ENCODE peak calls at places on chromosomes 6 and 20, in seven cellular contexts. S is K562, L is Kasumi-1, C is heart right ventricle, U is T1000, F is dermis blood vessel endothelial cell, Z is dermis microvascular lymphatic vessel endothelial cell. V is an unnamed sample.

GRCh38 chr20:47141941-47142781 is 214.3 kb downstream of the ZMYND8 start:
- DNase-seq in Z (no peak), L (no peak), C (no peak), S (no peak), U (no peak), F (no peak), V (no peak)

GRCh38 chr6:16316741-16317251 is 78.4 kb downstream of the GMPR start:
- DNase-seq in L (peak; percentile 26), F (peak; percentile 51), S (peak; percentile 88), Z (peak; percentile 22), C (no peak), U (peak; percentile 16), V (peak; percentile 69)

GRCh38 chr6:68237205-68237604 is 397.9 kb upstream of the ADGRB3 start:
- DNase-seq in F (no peak), C (no peak), S (no peak), L (no peak), Z (no peak), U (no peak), V (no peak)

GRCh38 chr20:10466855-10467254 is 31.8 kb downstream of the SLX4IP start:
- DNase-seq in F (no peak), Z (no peak), C (no peak), U (no peak), L (no peak), S (no peak), V (no peak)

GRCh38 chr6:2630362-2630761 is 120.4 kb downstream of the MYLK4 start:
- DNase-seq in F (peak; percentile 93), U (peak; percentile 71), C (peak; percentile 30), Z (peak; percentile 21), L (no peak), S (no peak), V (no peak)

GRCh38 chr6:63516186-63516944 is 55.9 kb upstream of the LOC128125822 start:
- DNase-seq in Z (peak; percentile 44), F (no peak), U (no peak), L (no peak), C (no peak), S (no peak), V (no peak)

GRCh38 chr20:62314339-62314638 is 11.5 kb downstream of the ADRM1 start:
- DNase-seq in S (no peak), Z (no peak), C (no peak), F (no peak), L (no peak), U (no peak), V (no peak)

GRCh38 chr20:57659131-57659788 is 39.0 kb upstream of the ZBP1 start:
- DNase-seq in S (no peak), U (no peak), C (peak; percentile 2), L (no peak), Z (no peak), F (no peak), V (no peak)

GRCh38 chr6:158955265-158955664 is 44.7 kb downstream of the RSPH3 start:
- DNase-seq in Z (no peak), F (no peak), U (no peak), C (no peak), S (no peak), L (no peak), V (no peak)

GRCh38 chr6:43897571-43898302 is 127.7 kb downstream of the VEGFA start:
- DNase-seq in C (no peak), F (no peak), S (no peak), Z (no peak), U (no peak), L (no peak), V (no peak)

GRCh38 chr20:17712201-17712600 is 12.4 kb downstream of the BANF2 start:
- DNase-seq in C (no peak), U (no peak), F (no peak), Z (no peak), L (no peak), S (no peak), V (no peak)

GRCh38 chr6:43609402-43609801 is 19.7 kb downstream of the GTPBP2 start:
- DNase-seq in F (no peak), U (no peak), S (no peak), L (no peak), C (no peak), Z (no peak), V (no peak)

GRCh38 chr20:18628330-18628941 is 40.6 kb downstream of the DTD1 start:
- DNase-seq in Z (no peak), U (no peak), L (peak; percentile 1), C (no peak), S (no peak), F (peak; percentile 20), V (peak; percentile 37)

GRCh38 chr6:52820198-52820597 is 16.6 kb upstream of the GSTA1 start:
- DNase-seq in C (no peak), L (no peak), Z (no peak), U (no peak), S (no peak), F (no peak), V (no peak)

GRCh38 chr20:50467618-50468373 is 42.4 kb upstream of the PTPN1 start:
- DNase-seq in C (no peak), S (peak; percentile 85), U (no peak), Z (no peak), L (peak; percentile 52), F (peak; percentile 75), V (peak; percentile 81)

GRCh38 chr20:59832406-59833156 is 100.9 kb downstream of the SYCP2 start:
- DNase-seq in F (no peak), S (no peak), Z (no peak), L (no peak), U (no peak), C (no peak), V (no peak)

GRCh38 chr20:45153756-45154155 is 20.9 kb upstream of the PI3 start:
- DNase-seq in U (no peak), F (no peak), L (no peak), C (no peak), Z (no peak), S (no peak), V (no peak)

GRCh38 chr6:134249412-134249758 is 68.5 kb downstream of the SGK1 start:
- DNase-seq in F (no peak), C (no peak), L (no peak), Z (no peak), S (no peak), U (no peak), V (no peak)

V was measured in NAMALWA.